ENCODE peak calls at places on chromosomes 6 and 20, in nine cellular contexts. G is CD8-positive, alpha-beta T cell; D is psoas muscle; B is aorta; I is cardiac muscle cell; C is esophagus squamous epithelium; S is CD8-positive, alpha-beta memory T cell; Q is heart left ventricle; V is stomach. M is an unnamed sample.

GRCh38 chr6:35194390-35194789 is 19.4 kb upstream of the SCUBE3 start:
- DNase-seq in G (no peak), D (no peak), B (no peak), I (no peak), C (no peak), S (no peak), Q (no peak), V (no peak), M (no peak)

GRCh38 chr6:17585766-17586502 is 14.2 kb upstream of the FAM8A1 start:
- DNase-seq in G (no peak), D (no peak), B (no peak), I (no peak), C (no peak), S (no peak), Q (no peak), V (no peak), M (no peak)

GRCh38 chr6:141539617-141540016 is 593.1 kb upstream of the GJE1 start:
- DNase-seq in G (no peak), D (no peak), B (no peak), I (no peak), C (no peak), S (no peak), Q (no peak), V (no peak), M (no peak)

GRCh38 chr6:136550045-136550329 is 235 bp downstream of the MAP7 start:
- DNase-seq in G (no peak), D (no peak), B (peak; percentile 79), I (peak; percentile 64), C (no peak), S (no peak), Q (no peak), V (no peak), M (peak; percentile 4)

GRCh38 chr6:2799936-2800527 is 34.8 kb downstream of the WRNIP1 start:
- DNase-seq in G (no peak), D (no peak), B (no peak), I (no peak), C (no peak), S (no peak), Q (no peak), V (no peak), M (no peak)

GRCh38 chr6:148080311-148080710 is 262.3 kb upstream of the SASH1 start:
- DNase-seq in G (no peak), D (no peak), B (no peak), I (no peak), C (no peak), S (no peak), Q (no peak), V (no peak), M (no peak)

GRCh38 chr20:48919882-48920526 is 1.5 kb upstream of the ARFGEF2 start:
- DNase-seq in G (no peak), D (no peak), B (no peak), I (no peak), C (no peak), S (no peak), Q (no peak), V (no peak), M (peak; percentile 69)

GRCh38 chr6:24864345-24864744 is 65.6 kb upstream of the ARMH2 start:
- DNase-seq in G (no peak), D (no peak), B (no peak), I (peak; percentile 16), C (no peak), S (no peak), Q (no peak), V (no peak), M (peak; percentile 62)

GRCh38 chr6:33947916-33948594 is 144.3 kb upstream of the MLN start:
- DNase-seq in G (no peak), D (no peak), B (peak; percentile 37), I (no peak), C (no peak), S (no peak), Q (no peak), V (no peak), M (no peak)

GRCh38 chr6:47992805-47993204 is 118.2 kb downstream of the PTCHD4 start:
- DNase-seq in G (no peak), D (no peak), B (no peak), I (peak; percentile 6), C (no peak), S (no peak), Q (peak; percentile 28), V (no peak), M (no peak)

GRCh38 chr20:58218665-58219341 is 9.7 kb downstream of the ANKRD60 start:
- DNase-seq in G (no peak), D (no peak), B (peak; percentile 65), I (no peak), C (no peak), S (no peak), Q (no peak), V (no peak), M (no peak)

GRCh38 chr6:303948-304558 is 11.8 kb downstream of the DUSP22 start:
- DNase-seq in G (no peak), D (no peak), B (no peak), I (no peak), C (no peak), S (no peak), Q (no peak), V (no peak), M (no peak)

GRCh38 chr6:302760-303159 is 10.5 kb downstream of the DUSP22 start:
- DNase-seq in G (no peak), D (no peak), B (no peak), I (no peak), C (no peak), S (no peak), Q (no peak), V (no peak), M (no peak)

GRCh38 chr6:301929-302705 is 9.8 kb downstream of the DUSP22 start:
- DNase-seq in G (no peak), D (no peak), B (no peak), I (no peak), C (no peak), S (no peak), Q (no peak), V (no peak), M (no peak)

GRCh38 chr6:304833-305370 is 12.6 kb downstream of the DUSP22 start:
- DNase-seq in G (no peak), D (no peak), B (peak; percentile 25), I (no peak), C (no peak), S (no peak), Q (no peak), V (no peak), M (no peak)

GRCh38 chr6:303263-303662 is 11.0 kb downstream of the DUSP22 start:
- DNase-seq in G (no peak), D (no peak), B (peak; percentile 39), I (no peak), C (no peak), S (no peak), Q (no peak), V (no peak), M (no peak)
- H3K9me3 ChIP-seq in G (no peaks in the 10 kb centered on the region), D (no peaks in the 10 kb centered on the region), B (no peaks in the 10 kb centered on the region), I (peaks cover 8% of the 10 kb centered on the region), C (no peaks in the 10 kb centered on the region), S (no peaks in the 10 kb centered on the region), Q (no peaks in the 10 kb centered on the region), V (no peaks in the 10 kb centered on the region), M (no peaks in the 10 kb centered on the region)

GRCh38 chr6:87741001-87741650 is 39.1 kb upstream of the AKIRIN2 start:
- DNase-seq in G (no peak), D (no peak), B (no peak), I (no peak), C (no peak), S (no peak), Q (no peak), V (no peak), M (no peak)

GRCh38 chr6:87743454-87743853 is 41.4 kb upstream of the AKIRIN2 start:
- DNase-seq in G (no peak), D (no peak), B (no peak), I (no peak), C (no peak), S (no peak), Q (no peak), V (no peak), M (no peak)

GRCh38 chr6:87738673-87739225 is 36.7 kb upstream of the AKIRIN2 start:
- DNase-seq in G (no peak), D (no peak), B (no peak), I (no peak), C (no peak), S (no peak), Q (no peak), V (no peak), M (no peak)

GRCh38 chr6:87745966-87746721 is 44.1 kb upstream of the AKIRIN2 start:
- DNase-seq in G (no peak), D (no peak), B (no peak), I (no peak), C (no peak), S (no peak), Q (no peak), V (no peak), M (no peak)

GRCh38 chr6:87742106-87742505 is 40.1 kb upstream of the AKIRIN2 start:
- DNase-seq in G (peak; percentile 21), D (no peak), B (no peak), I (no peak), C (no peak), S (peak; percentile 64), Q (no peak), V (no peak), M (no peak)
- H3K27ac ChIP-seq in G (no peak overlapping the region), D (no peak overlapping the region), B (no peak overlapping the region), I (no peak overlapping the region), C (no peak overlapping the region), S (no peak overlapping the region), Q (no peak overlapping the region), V (no peak overlapping the region), M (no peak overlapping the region)

DNA sequence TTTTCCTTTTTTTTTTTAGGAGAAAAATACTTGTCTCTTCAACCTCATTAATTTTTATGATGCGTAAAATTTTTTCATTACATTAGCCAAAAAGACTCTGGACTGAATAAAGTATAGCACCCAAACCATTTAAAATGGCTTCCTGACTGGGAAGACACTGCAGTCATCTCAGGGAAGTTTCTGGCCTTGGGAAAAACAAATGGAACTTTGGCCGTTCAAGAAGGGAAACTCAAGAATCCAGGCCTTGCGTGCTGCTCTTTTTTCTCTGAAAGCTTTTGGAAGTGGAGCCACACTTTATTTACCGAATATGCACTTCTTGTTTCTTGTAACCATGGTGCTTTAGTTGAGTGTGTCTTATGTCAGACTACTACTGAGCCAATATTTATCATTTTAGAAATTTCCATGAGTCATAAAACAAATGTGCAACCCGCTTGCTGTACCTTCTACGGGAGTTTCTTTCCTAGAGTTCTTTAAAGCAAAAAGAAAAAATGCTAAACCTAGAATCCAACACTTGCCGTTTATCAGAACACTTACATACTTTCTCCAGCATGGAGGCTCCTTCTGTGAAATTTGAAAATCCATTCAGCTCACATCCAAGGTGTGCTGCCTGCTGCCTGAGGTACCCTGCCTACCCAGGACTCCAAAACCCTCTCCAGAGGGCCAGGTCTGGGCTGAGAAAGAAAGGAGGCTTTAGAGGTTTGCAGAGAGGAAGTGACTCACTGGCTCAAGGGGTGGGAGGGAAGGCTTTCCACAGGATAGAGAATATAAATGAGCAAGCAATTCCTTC is 11.5 kb upstream of the DSTN start:
- DNase-seq in G (no peak), D (no peak), B (peak; percentile 81), I (no peak), C (no peak), S (no peak), Q (peak; percentile 63), V (peak; percentile 42), M (peak; percentile 60)
- H3K4me3 ChIP-seq in G (no peak overlapping the region), D (no peak overlapping the region), B (no peak overlapping the region), I (no peak overlapping the region), C (peak overlapping the region; percentile 26), S (no peak overlapping the region), Q (peak overlapping the region; percentile 35), V (no peak overlapping the region), M (no peak overlapping the region)

DNA sequence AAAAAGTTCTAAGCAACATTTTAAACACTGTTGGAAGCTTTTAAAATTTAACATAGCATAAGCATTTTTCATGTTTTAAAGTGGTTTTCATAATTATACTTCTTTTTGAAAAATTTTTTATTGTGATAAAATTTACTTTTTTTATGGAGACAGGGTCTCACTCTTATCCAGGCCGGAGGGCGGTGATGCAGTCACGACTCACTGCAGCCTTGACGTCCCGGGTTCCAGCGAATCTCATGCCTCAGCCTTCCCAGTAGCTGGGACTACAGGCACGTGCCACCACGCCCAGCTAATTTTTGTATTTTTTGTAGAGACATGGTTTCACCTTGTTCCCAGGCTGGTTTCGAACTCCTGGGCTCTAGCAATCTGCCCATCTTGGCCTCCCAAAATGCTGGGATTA is 46.1 kb upstream of the TULP4 start:
- DNase-seq in G (no peak), D (no peak), B (no peak), I (no peak), C (no peak), S (no peak), Q (no peak), V (no peak), M (no peak)
- H3K9me3 ChIP-seq in G (no peaks in the 10 kb centered on the region), D (no peaks in the 10 kb centered on the region), B (no peaks in the 10 kb centered on the region), I (no peaks in the 10 kb centered on the region), C (no peaks in the 10 kb centered on the region), S (no peaks in the 10 kb centered on the region), Q (no peaks in the 10 kb centered on the region), V (no peaks in the 10 kb centered on the region), M (no peaks in the 10 kb centered on the region)

M was measured in SJCRH30.